ENCODE peak calls at places on chromosomes 1 and 21, in six cellular contexts. One of them, this sample, is unnamed.

GRCh38 chr1:168689726-168690602 is 39.0 kb downstream of the DPT start:
- DNase-seq in cardiac muscle cell: peak; percentile 34
- DNase-seq in fibroblast of mammary gland: peak; percentile 68
- DNase-seq in heart right ventricle: no peak
- DNase-seq in brain microvascular endothelial cell: no peak
- DNase-seq in neural crest cell: no peak
- DNase-seq in this sample: peak; percentile 54

GRCh38 chr1:36092798-36093185 is 4.1 kb downstream of the ADPRS start:
- DNase-seq in neural crest cell: no peak
- DNase-seq in brain microvascular endothelial cell: no peak
- DNase-seq in cardiac muscle cell: no peak
- DNase-seq in heart right ventricle: no peak
- DNase-seq in fibroblast of mammary gland: no peak
- DNase-seq in this sample: no peak

GRCh38 chr1:18681423-18681835 is 50.8 kb downstream of the PAX7 start:
- DNase-seq in cardiac muscle cell: peak; percentile 35
- DNase-seq in heart right ventricle: no peak
- DNase-seq in neural crest cell: peak; percentile 24
- DNase-seq in brain microvascular endothelial cell: no peak
- DNase-seq in fibroblast of mammary gland: peak; percentile 31
- DNase-seq in this sample: peak; percentile 83

GRCh38 chr21:43775795-43776430 is at the start of gene CSTB:
- DNase-seq in fibroblast of mammary gland: no peak
- DNase-seq in heart right ventricle: peak; percentile 86
- DNase-seq in neural crest cell: peak; percentile 80
- DNase-seq in cardiac muscle cell: peak; percentile 68
- DNase-seq in brain microvascular endothelial cell: no peak
- DNase-seq in this sample: peak; percentile 64

GRCh38 chr1:187245201-187245600 is 416.5 kb downstream of the PLA2G4A start:
- DNase-seq in heart right ventricle: no peak
- DNase-seq in cardiac muscle cell: no peak
- DNase-seq in brain microvascular endothelial cell: no peak
- DNase-seq in fibroblast of mammary gland: no peak
- DNase-seq in neural crest cell: no peak
- DNase-seq in this sample: no peak

GRCh38 chr1:206922524-206922923 is 783 bp upstream of the FCMR start:
- DNase-seq in brain microvascular endothelial cell: no peak
- DNase-seq in cardiac muscle cell: no peak
- DNase-seq in neural crest cell: no peak
- DNase-seq in heart right ventricle: no peak
- DNase-seq in fibroblast of mammary gland: no peak
- DNase-seq in this sample: no peak

GRCh38 chr1:152440635-152441471 is 26.8 kb upstream of the CRNN start:
- DNase-seq in cardiac muscle cell: peak; percentile 83
- DNase-seq in brain microvascular endothelial cell: peak; percentile 59
- DNase-seq in heart right ventricle: peak; percentile 55
- DNase-seq in fibroblast of mammary gland: peak; percentile 72
- DNase-seq in neural crest cell: no peak
- DNase-seq in this sample: peak; percentile 89

GRCh38 chr1:206075786-206076725 is 23.1 kb downstream of the RHEX start:
- DNase-seq in heart right ventricle: no peak
- DNase-seq in cardiac muscle cell: no peak
- DNase-seq in neural crest cell: no peak
- DNase-seq in brain microvascular endothelial cell: no peak
- DNase-seq in fibroblast of mammary gland: peak; percentile 55
- DNase-seq in this sample: peak; percentile 38

GRCh38 chr1:233972563-233972950 is 68.1 kb downstream of the SLC35F3 start:
- DNase-seq in fibroblast of mammary gland: no peak
- DNase-seq in neural crest cell: no peak
- DNase-seq in cardiac muscle cell: no peak
- DNase-seq in heart right ventricle: no peak
- DNase-seq in brain microvascular endothelial cell: no peak
- DNase-seq in this sample: no peak

GRCh38 chr1:159906960-159907359 is 7.0 kb upstream of the CFAP45 start:
- DNase-seq in brain microvascular endothelial cell: no peak
- DNase-seq in cardiac muscle cell: no peak
- DNase-seq in heart right ventricle: no peak
- DNase-seq in fibroblast of mammary gland: no peak
- DNase-seq in neural crest cell: no peak
- DNase-seq in this sample: no peak

GRCh38 chr1:76759950-76760349 is 107.3 kb upstream of the ST6GALNAC5 start:
- DNase-seq in cardiac muscle cell: peak; percentile 56
- DNase-seq in neural crest cell: no peak
- DNase-seq in heart right ventricle: no peak
- DNase-seq in brain microvascular endothelial cell: peak; percentile 1
- DNase-seq in fibroblast of mammary gland: peak; percentile 16
- DNase-seq in this sample: peak; percentile 83

GRCh38 chr1:117122297-117123025 is 912 bp upstream of the TRIM45 start:
- DNase-seq in fibroblast of mammary gland: no peak
- DNase-seq in heart right ventricle: no peak
- DNase-seq in cardiac muscle cell: no peak
- DNase-seq in brain microvascular endothelial cell: no peak
- DNase-seq in neural crest cell: no peak
- DNase-seq in this sample: no peak

GRCh38 chr1:85587846-85588245 is 7.3 kb downstream of the CCN1 start:
- DNase-seq in cardiac muscle cell: peak; percentile 59
- DNase-seq in brain microvascular endothelial cell: no peak
- DNase-seq in neural crest cell: no peak
- DNase-seq in fibroblast of mammary gland: no peak
- DNase-seq in heart right ventricle: no peak
- DNase-seq in this sample: no peak

GRCh38 chr21:31927872-31928476 is 55.2 kb downstream of the HUNK start:
- DNase-seq in cardiac muscle cell: no peak
- DNase-seq in neural crest cell: no peak
- DNase-seq in heart right ventricle: no peak
- DNase-seq in brain microvascular endothelial cell: no peak
- DNase-seq in fibroblast of mammary gland: no peak
- DNase-seq in this sample: no peak

GRCh38 chr21:34546556-34546955 is 34.5 kb upstream of the KCNE1 start:
- DNase-seq in fibroblast of mammary gland: no peak
- DNase-seq in cardiac muscle cell: no peak
- DNase-seq in heart right ventricle: no peak
- DNase-seq in neural crest cell: no peak
- DNase-seq in brain microvascular endothelial cell: no peak
- DNase-seq in this sample: no peak

GRCh38 chr1:216111842-216112241 is 311.4 kb downstream of the USH2A start:
- DNase-seq in cardiac muscle cell: peak; percentile 2
- DNase-seq in brain microvascular endothelial cell: no peak
- DNase-seq in heart right ventricle: no peak
- DNase-seq in neural crest cell: no peak
- DNase-seq in fibroblast of mammary gland: peak; percentile 0
- DNase-seq in this sample: no peak
- TF ChIP-seq CTCF in cardiac muscle cell: no peak
- TF ChIP-seq CTCF in brain microvascular endothelial cell: peak; percentile 6
- TF ChIP-seq CTCF in heart right ventricle: no peak
- TF ChIP-seq CTCF in neural crest cell: no peak
- TF ChIP-seq CTCF in fibroblast of mammary gland: peak; percentile 28
- TF ChIP-seq CTCF in this sample: peak; percentile 43

DNA sequence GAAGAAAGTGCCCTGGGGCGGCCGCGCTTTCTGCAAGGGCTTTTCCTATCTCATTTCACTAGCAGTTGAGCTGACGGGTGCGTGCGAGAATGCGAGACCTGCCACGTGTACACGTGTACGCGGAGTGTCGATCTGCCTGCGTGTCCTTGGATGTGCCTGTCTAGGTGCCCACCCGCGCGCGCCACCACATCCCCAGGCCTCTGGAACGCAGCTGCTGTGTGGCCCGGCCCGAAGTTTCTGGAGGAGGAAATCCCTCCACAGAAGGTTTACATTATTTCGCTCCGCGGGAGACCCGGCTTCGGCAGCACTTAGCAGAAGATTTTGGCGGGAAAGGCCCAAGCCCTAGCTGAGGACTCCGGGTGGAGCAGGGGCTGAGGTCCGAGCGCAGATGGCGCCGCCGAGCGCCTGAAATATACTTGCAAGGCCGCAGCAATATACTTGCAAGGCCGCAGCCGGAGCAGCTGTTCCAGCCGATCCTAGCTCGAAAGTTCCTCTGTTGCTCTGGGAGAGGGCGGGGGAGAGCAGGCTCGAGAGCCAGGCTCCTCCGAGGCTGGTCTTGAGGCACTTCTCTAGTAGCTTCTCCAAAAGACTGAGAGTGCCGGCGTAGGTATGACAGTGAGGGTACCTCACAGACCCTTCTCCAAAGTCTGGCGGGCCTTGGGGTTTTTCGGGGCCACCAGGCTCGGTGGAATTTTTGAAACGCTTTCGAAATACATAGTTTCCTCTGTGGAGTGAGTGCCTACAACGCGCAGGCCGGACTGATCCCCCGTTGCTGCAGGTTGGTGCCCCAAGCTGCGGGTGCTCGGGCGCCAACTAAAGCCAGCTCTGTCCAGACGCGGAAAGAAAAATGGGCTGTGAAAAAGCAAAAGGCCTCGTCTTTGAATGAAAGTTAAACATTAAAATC is 3.8 kb downstream of the TBX15 start:
- DNase-seq in fibroblast of mammary gland: peak; percentile 76
- DNase-seq in cardiac muscle cell: peak; percentile 34
- DNase-seq in neural crest cell: no peak
- DNase-seq in heart right ventricle: peak; percentile 21
- DNase-seq in brain microvascular endothelial cell: peak; percentile 72
- DNase-seq in this sample: no peak
- TF ChIP-seq CTCF in fibroblast of mammary gland: no peak
- TF ChIP-seq CTCF in cardiac muscle cell: no peak
- TF ChIP-seq CTCF in neural crest cell: no peak
- TF ChIP-seq CTCF in heart right ventricle: no peak
- TF ChIP-seq CTCF in brain microvascular endothelial cell: no peak
- TF ChIP-seq CTCF in this sample: no peak

GRCh38 chr1:229230893-229231753 is 39.8 kb upstream of the RAB4A start:
- DNase-seq in brain microvascular endothelial cell: peak; percentile 87
- DNase-seq in fibroblast of mammary gland: no peak
- DNase-seq in heart right ventricle: no peak
- DNase-seq in neural crest cell: no peak
- DNase-seq in cardiac muscle cell: peak; percentile 22
- DNase-seq in this sample: peak; percentile 100

GRCh38 chr1:229229721-229230135 is 41.2 kb upstream of the RAB4A start:
- DNase-seq in heart right ventricle: peak; percentile 39
- DNase-seq in cardiac muscle cell: peak; percentile 89
- DNase-seq in brain microvascular endothelial cell: no peak
- DNase-seq in fibroblast of mammary gland: peak; percentile 49
- DNase-seq in neural crest cell: no peak
- DNase-seq in this sample: peak; percentile 97

GRCh38 chr1:229230136-229230892 is 40.6 kb upstream of the RAB4A start:
- DNase-seq in cardiac muscle cell: no peak
- DNase-seq in fibroblast of mammary gland: no peak
- DNase-seq in brain microvascular endothelial cell: no peak
- DNase-seq in heart right ventricle: no peak
- DNase-seq in neural crest cell: no peak
- DNase-seq in this sample: peak; percentile 62

GRCh38 chr1:229229137-229229720 is 41.7 kb upstream of the RAB4A start:
- DNase-seq in cardiac muscle cell: peak; percentile 49
- DNase-seq in heart right ventricle: no peak
- DNase-seq in fibroblast of mammary gland: no peak
- DNase-seq in neural crest cell: no peak
- DNase-seq in brain microvascular endothelial cell: no peak
- DNase-seq in this sample: peak; percentile 90

GRCh38 chr1:229231754-229232119 is 39.2 kb upstream of the RAB4A start:
- DNase-seq in cardiac muscle cell: no peak
- DNase-seq in brain microvascular endothelial cell: no peak
- DNase-seq in heart right ventricle: no peak
- DNase-seq in neural crest cell: no peak
- DNase-seq in fibroblast of mammary gland: no peak
- DNase-seq in this sample: no peak
- TF ChIP-seq CTCF in cardiac muscle cell: no peak
- TF ChIP-seq CTCF in brain microvascular endothelial cell: peak; percentile 2
- TF ChIP-seq CTCF in heart right ventricle: no peak
- TF ChIP-seq CTCF in neural crest cell: peak; percentile 26
- TF ChIP-seq CTCF in fibroblast of mammary gland: no peak
- TF ChIP-seq CTCF in this sample: peak; percentile 10

DNA sequence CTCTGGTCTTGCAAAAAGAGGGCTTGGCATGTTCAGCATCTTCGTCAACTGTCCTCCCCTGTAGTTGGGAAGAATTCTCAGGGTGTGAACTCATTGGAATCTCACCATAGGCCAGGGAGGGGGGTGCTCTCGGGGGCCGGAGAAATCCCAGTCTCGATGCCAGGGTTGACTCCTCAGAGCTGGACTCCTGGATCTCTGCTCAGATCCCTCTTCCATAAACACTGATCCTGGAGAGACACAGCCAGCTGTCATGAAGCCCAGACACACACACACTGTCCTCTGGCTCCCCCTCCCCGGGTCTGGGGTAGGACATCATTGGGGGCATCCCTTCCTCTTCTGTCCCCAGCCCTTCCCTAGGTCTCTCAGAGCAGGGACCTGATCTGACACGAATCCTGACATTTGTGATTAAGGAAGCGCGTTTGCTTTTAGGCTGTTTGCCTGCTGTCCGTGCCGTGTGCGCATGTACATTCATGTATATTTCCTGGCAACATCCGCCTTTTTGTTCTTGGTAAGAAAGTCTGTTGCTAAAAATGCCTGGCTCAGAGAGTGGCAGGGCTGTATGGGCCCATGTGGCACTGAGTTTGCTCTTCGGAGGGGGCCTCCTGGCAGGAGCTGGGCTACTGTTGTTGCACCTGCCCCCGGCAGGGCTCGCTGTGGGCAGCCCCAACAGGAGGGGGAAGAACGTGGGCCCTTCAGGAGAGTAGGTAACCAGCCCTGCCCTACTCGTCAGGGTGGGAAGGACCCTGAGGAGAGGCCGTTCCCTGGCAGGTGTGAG is 45.4 kb upstream of the SELENON start:
- DNase-seq in brain microvascular endothelial cell: no peak
- DNase-seq in cardiac muscle cell: no peak
- DNase-seq in heart right ventricle: no peak
- DNase-seq in fibroblast of mammary gland: no peak
- DNase-seq in neural crest cell: no peak
- DNase-seq in this sample: no peak
- TF ChIP-seq CTCF in brain microvascular endothelial cell: no peak
- TF ChIP-seq CTCF in cardiac muscle cell: no peak
- TF ChIP-seq CTCF in heart right ventricle: no peak
- TF ChIP-seq CTCF in fibroblast of mammary gland: no peak
- TF ChIP-seq CTCF in neural crest cell: no peak
- TF ChIP-seq CTCF in this sample: no peak

DNA sequence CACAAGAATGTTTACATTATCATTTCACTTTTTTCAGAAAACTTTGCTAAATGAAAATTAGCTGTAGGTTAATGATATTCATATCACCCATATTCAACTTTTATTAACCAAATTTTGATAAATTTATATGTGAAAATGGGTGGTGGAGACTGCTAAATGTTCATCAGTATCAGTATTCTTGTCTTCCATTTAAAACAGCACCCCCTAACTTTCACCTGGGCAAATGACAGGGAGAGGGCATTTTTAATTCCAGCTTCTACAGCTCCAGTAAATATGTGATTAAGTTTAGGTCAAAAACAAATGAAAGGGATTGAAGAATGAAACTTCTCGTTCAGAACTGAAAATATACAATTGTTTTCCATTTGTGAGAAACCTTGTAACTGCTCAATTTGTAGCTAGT is 722.2 kb downstream of the KCNT2 start:
- DNase-seq in cardiac muscle cell: no peak
- DNase-seq in brain microvascular endothelial cell: no peak
- DNase-seq in heart right ventricle: no peak
- DNase-seq in fibroblast of mammary gland: no peak
- DNase-seq in neural crest cell: no peak
- DNase-seq in this sample: no peak
- TF ChIP-seq CTCF in cardiac muscle cell: no peak
- TF ChIP-seq CTCF in brain microvascular endothelial cell: peak; percentile 21
- TF ChIP-seq CTCF in heart right ventricle: no peak
- TF ChIP-seq CTCF in fibroblast of mammary gland: no peak
- TF ChIP-seq CTCF in neural crest cell: peak; percentile 34
- TF ChIP-seq CTCF in this sample: no peak

This sample was measured in MCF 10A.